ENCODE peak calls at places on chromosomes 2 and 18, in four cellular contexts. One of them, this sample, is unnamed.

GRCh38 chr2:225164406-225165048 is 122.3 kb upstream of the DOCK10 start:
- DNase-seq in endothelial cell of umbilical vein: peak
- DNase-seq in sigmoid colon: no peak
- DNase-seq in ovary: no peak
- DNase-seq in this sample: no peak

GRCh38 chr18:34510926-34511325 is 199.2 kb upstream of the DTNA start:
- DNase-seq in endothelial cell of umbilical vein: no peak
- DNase-seq in sigmoid colon: no peak
- DNase-seq in ovary: no peak
- DNase-seq in this sample: no peak

GRCh38 chr2:235894839-235895238 is 273.3 kb downstream of the GBX2 start:
- DNase-seq in endothelial cell of umbilical vein: no peak
- DNase-seq in ovary: no peak
- DNase-seq in sigmoid colon: no peak
- DNase-seq in this sample: no peak

GRCh38 chr2:160317113-160318099 is 117.3 kb upstream of the ITGB6 start:
- DNase-seq in sigmoid colon: no peak
- DNase-seq in ovary: peak
- DNase-seq in endothelial cell of umbilical vein: no peak
- DNase-seq in this sample: no peak

GRCh38 chr2:217085543-217085942 is 225.7 kb upstream of the TNP1 start:
- DNase-seq in sigmoid colon: no peak
- DNase-seq in ovary: no peak
- DNase-seq in endothelial cell of umbilical vein: no peak
- DNase-seq in this sample: no peak

GRCh38 chr18:24544141-24544498 is 83.7 kb downstream of the HRH4 start:
- DNase-seq in ovary: no peak
- DNase-seq in endothelial cell of umbilical vein: peak
- DNase-seq in sigmoid colon: no peak
- DNase-seq in this sample: no peak

GRCh38 chr2:172953970-172954852 is 121.4 kb upstream of the MAP3K20 start:
- DNase-seq in ovary: no peak
- DNase-seq in sigmoid colon: no peak
- DNase-seq in endothelial cell of umbilical vein: no peak
- DNase-seq in this sample: no peak

GRCh38 chr2:43749583-43749982 is 24.3 kb upstream of the DYNC2LI1 start:
- DNase-seq in sigmoid colon: no peak
- DNase-seq in endothelial cell of umbilical vein: no peak
- DNase-seq in ovary: no peak
- DNase-seq in this sample: no peak

GRCh38 chr2:165646321-165646801 is 147.7 kb downstream of the GALNT3 start:
- DNase-seq in endothelial cell of umbilical vein: no peak
- DNase-seq in sigmoid colon: no peak
- DNase-seq in ovary: no peak
- DNase-seq in this sample: no peak

This sample was measured in pulmonary artery endothelial cell.